ENCODE peak calls at places on chromosomes 5 and 9, in eight cellular contexts. Q is brain microvascular endothelial cell, X is AG04449, G is AG04450, V is dorsolateral prefrontal cortex, P is cardiac fibroblast, Y is NB4, U is foreskin fibroblast. E is an unnamed sample.

GRCh38 chr9:89781838-89782237 is 177.0 kb downstream of the GADD45G start:
- DNase-seq in X (no peak), Y (peak; percentile 65), V (no peak), U (no peak), Q (no peak), G (no peak), P (no peak), E (no peak)

GRCh38 chr5:138037271-138037670 is 4.4 kb upstream of the FAM13B start:
- DNase-seq in V (no peak), P (no peak), U (no peak), G (no peak), Y (no peak), Q (no peak), X (no peak), E (no peak)

GRCh38 chr9:29214702-29215248 is 1641.5 kb upstream of the C9orf72 start:
- DNase-seq in U (no peak), P (no peak), G (no peak), X (no peak), Q (no peak), Y (no peak), V (no peak), E (no peak)

GRCh38 chr9:95483431-95483830 is 33.3 kb downstream of the PTCH1 start:
- DNase-seq in P (no peak), Q (no peak), U (no peak), Y (no peak), G (no peak), V (no peak), X (no peak), E (no peak)

GRCh38 chr9:16205455-16205854 is 652.6 kb downstream of the CCDC171 start:
- DNase-seq in P (no peak), Y (no peak), X (no peak), G (no peak), V (no peak), U (no peak), Q (no peak), E (no peak)

GRCh38 chr5:65171645-65172044 is 310.1 kb downstream of the ADAMTS6 start:
- DNase-seq in Y (no peak), X (no peak), P (no peak), G (no peak), Q (no peak), V (no peak), U (no peak), E (no peak)

GRCh38 chr9:130825051-130825651 is 9.9 kb upstream of the ABL1 start:
- DNase-seq in U (no peak), G (no peak), P (peak; percentile 81), Q (peak; percentile 80), Y (no peak), X (no peak), V (no peak), E (no peak)

GRCh38 chr9:97737429-97737828 is 40.3 kb upstream of the XPA start:
- DNase-seq in G (no peak), P (peak; percentile 8), Q (peak; percentile 6), V (peak; percentile 19), X (no peak), Y (no peak), U (no peak), E (no peak)

GRCh38 chr5:103336967-103337366 is 78.4 kb downstream of the MACIR start:
- DNase-seq in U (no peak), P (no peak), V (no peak), Y (no peak), G (no peak), Q (no peak), X (no peak), E (no peak)

GRCh38 chr9:95307538-95307937 is 10.0 kb downstream of the FANCC start:
- DNase-seq in V (no peak), U (no peak), Y (peak; percentile 6), P (peak; percentile 14), Q (no peak), G (no peak), X (no peak), E (no peak)

GRCh38 chr9:134459573-134459972 is 133.3 kb downstream of the RXRA start:
- DNase-seq in V (no peak), Y (no peak), Q (no peak), G (no peak), P (no peak), X (no peak), U (no peak), E (no peak)

GRCh38 chr9:136741885-136742568 is 713 bp downstream of the LCN10 start:
- DNase-seq in P (no peak), X (no peak), Q (no peak), U (no peak), G (no peak), V (no peak), Y (no peak), E (no peak)

GRCh38 chr5:143128412-143129071 is 274.9 kb downstream of the NR3C1 start:
- DNase-seq in P (no peak), Y (no peak), Q (no peak), U (no peak), V (no peak), X (no peak), G (no peak), E (no peak)

GRCh38 chr5:60287174-60287771 is 393.7 kb upstream of the PDE4D start:
- DNase-seq in Y (peak; percentile 96), V (no peak), Q (peak; percentile 61), P (peak; percentile 48), G (no peak), U (peak; percentile 3), X (no peak), E (no peak)

GRCh38 chr5:147479431-147479830 is 30.4 kb downstream of the DPYSL3 start:
- DNase-seq in V (no peak), Q (no peak), P (peak; percentile 27), G (no peak), U (no peak), Y (peak; percentile 9), X (no peak), E (no peak)

GRCh38 chr5:43560128-43560527 is 3.3 kb upstream of the PAIP1 start:
- DNase-seq in G (no peak), U (peak; percentile 81), X (peak; percentile 49), Y (no peak), P (peak; percentile 74), Q (no peak), V (no peak), E (no peak)

GRCh38 chr5:139877129-139877597 is 81.6 kb downstream of the PSD2 start:
- DNase-seq in G (no peak), Y (no peak), P (no peak), Q (no peak), X (no peak), V (no peak), U (no peak), E (no peak)

GRCh38 chr5:4453650-4454049 is 686.5 kb upstream of the ADAMTS16 start:
- DNase-seq in Q (no peak), V (no peak), Y (no peak), G (no peak), P (no peak), X (no peak), U (no peak), E (no peak)

GRCh38 chr9:114225534-114226288 is 70.4 kb downstream of the COL27A1 start:
- DNase-seq in V (no peak), X (no peak), Y (no peak), Q (no peak), U (peak; percentile 43), P (no peak), G (no peak), E (no peak)

GRCh38 chr5:132898094-132898493 is 24.6 kb downstream of the LEAP2 start:
- DNase-seq in U (no peak), V (no peak), P (no peak), Y (no peak), X (no peak), G (no peak), Q (no peak), E (no peak)

GRCh38 chr9:109035684-109036423 is 22.6 kb upstream of the CTNNAL1 start:
- DNase-seq in P (peak; percentile 90), V (no peak), Y (no peak), U (peak; percentile 87), X (peak; percentile 63), Q (peak; percentile 52), G (peak; percentile 53), E (no peak)

GRCh38 chr5:123174916-123175481 is 86.0 kb downstream of the PRDM6 start:
- DNase-seq in Q (no peak), U (no peak), V (no peak), Y (no peak), G (no peak), P (no peak), X (no peak), E (no peak)
- TF ChIP-seq CTCF in Q (no peak), U (no peak), V (no peak), Y (no peak), G (peak; percentile 31), P (no peak), X (no peak), E (no peak)

GRCh38 chr5:21419383-21419782 is 1431.4 kb upstream of the CDH18 start:
- DNase-seq in X (no peak), U (no peak), Y (no peak), Q (no peak), G (no peak), V (no peak), P (no peak), E (no peak)
- TF ChIP-seq CTCF in X (no peak), U (no peak), Y (no peak), Q (no peak), G (no peak), V (no peak), P (no peak), E (no peak)

DNA sequence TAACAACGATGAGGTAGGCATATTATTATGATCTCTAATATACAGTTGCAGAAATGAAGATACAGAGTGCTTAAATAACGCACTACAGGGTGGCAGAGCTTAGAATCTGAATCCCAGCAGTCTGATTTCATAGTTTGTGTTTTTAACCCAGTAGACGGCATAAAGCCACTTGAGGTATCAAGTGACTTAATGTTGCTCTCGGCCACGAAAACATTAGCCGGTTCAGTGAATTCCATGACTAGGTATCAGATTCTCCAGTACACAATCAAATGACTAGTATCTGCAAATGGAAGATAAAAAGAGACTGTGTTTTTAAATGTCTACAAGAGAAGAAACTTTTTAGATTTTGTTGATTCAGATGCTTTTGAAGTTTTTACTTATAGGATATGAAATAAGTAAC is 24.8 kb downstream of the SMC2 start:
- DNase-seq in P (no peak), G (no peak), U (no peak), V (no peak), X (no peak), Y (no peak), Q (no peak), E (no peak)
- TF ChIP-seq CTCF in P (no peak), G (no peak), U (no peak), V (no peak), X (no peak), Y (no peak), Q (no peak), E (no peak)

GRCh38 chr9:69542942-69543704 is 129.0 kb downstream of the APBA1 start:
- DNase-seq in P (no peak), V (no peak), X (no peak), U (no peak), G (no peak), Q (no peak), Y (peak; percentile 14), E (no peak)

GRCh38 chr9:69549310-69550202 is 122.6 kb downstream of the APBA1 start:
- DNase-seq in Q (peak; percentile 29), G (no peak), Y (peak; percentile 41), P (peak; percentile 65), V (peak; percentile 22), X (no peak), U (peak; percentile 30), E (no peak)

GRCh38 chr9:69548676-69549075 is 123.5 kb downstream of the APBA1 start:
- DNase-seq in G (no peak), Y (no peak), P (no peak), V (peak; percentile 35), Q (no peak), X (no peak), U (no peak), E (no peak)

GRCh38 chr9:69542048-69542447 is 130.1 kb downstream of the APBA1 start:
- DNase-seq in Y (no peak), Q (no peak), U (no peak), G (no peak), P (no peak), V (no peak), X (no peak), E (no peak)

GRCh38 chr9:69546265-69546664 is 125.9 kb downstream of the APBA1 start:
- DNase-seq in X (no peak), G (no peak), P (peak; percentile 15), V (peak; percentile 24), U (no peak), Y (peak; percentile 1), Q (no peak), E (no peak)
- TF ChIP-seq CTCF in X (peak; percentile 41), G (peak; percentile 54), P (peak; percentile 47), V (peak; percentile 39), U (peak; percentile 55), Y (no peak), Q (peak; percentile 73), E (no peak)